ENCODE peak calls at places on chromosomes 6 and 20, in nine cellular contexts. One of them, this sample, is unnamed.

GRCh38 chr6:83199865-83200230 is 6.7 kb downstream of the RWDD2A start:
- DNase-seq in dorsolateral prefrontal cortex: no peak
- DNase-seq in left ventricle myocardium inferior: no peak
- DNase-seq in transverse colon: no peak
- DNase-seq in heart right ventricle: no peak
- DNase-seq in right cardiac atrium: no peak
- DNase-seq in A549: no peak
- DNase-seq in A673: no peak
- DNase-seq in PC-9: peak; percentile 58
- DNase-seq in this sample: peak; percentile 63

GRCh38 chr20:21288587-21289370 is 14.4 kb upstream of the XRN2 start:
- DNase-seq in dorsolateral prefrontal cortex: no peak
- DNase-seq in left ventricle myocardium inferior: no peak
- DNase-seq in transverse colon: no peak
- DNase-seq in heart right ventricle: no peak
- DNase-seq in right cardiac atrium: no peak
- DNase-seq in A549: no peak
- DNase-seq in A673: no peak
- DNase-seq in PC-9: no peak
- DNase-seq in this sample: no peak

GRCh38 chr20:10366898-10367419 is 67.1 kb downstream of the MKKS start:
- DNase-seq in dorsolateral prefrontal cortex: no peak
- DNase-seq in left ventricle myocardium inferior: no peak
- DNase-seq in transverse colon: no peak
- DNase-seq in heart right ventricle: no peak
- DNase-seq in right cardiac atrium: no peak
- DNase-seq in A549: no peak
- DNase-seq in A673: no peak
- DNase-seq in PC-9: no peak
- DNase-seq in this sample: no peak

GRCh38 chr6:29655658-29656057 is 1.2 kb upstream of the MOG start:
- DNase-seq in dorsolateral prefrontal cortex: no peak
- DNase-seq in left ventricle myocardium inferior: no peak
- DNase-seq in transverse colon: no peak
- DNase-seq in heart right ventricle: no peak
- DNase-seq in right cardiac atrium: no peak
- DNase-seq in A549: no peak
- DNase-seq in A673: no peak
- DNase-seq in PC-9: no peak
- DNase-seq in this sample: no peak

GRCh38 chr6:73704260-73704659 is 8.3 kb downstream of the CD109 start:
- DNase-seq in dorsolateral prefrontal cortex: no peak
- DNase-seq in left ventricle myocardium inferior: no peak
- DNase-seq in transverse colon: no peak
- DNase-seq in heart right ventricle: no peak
- DNase-seq in right cardiac atrium: no peak
- DNase-seq in A549: peak; percentile 83
- DNase-seq in A673: peak; percentile 54
- DNase-seq in PC-9: peak; percentile 83
- DNase-seq in this sample: no peak

GRCh38 chr6:487956-488355 is 96.4 kb downstream of the IRF4 start:
- DNase-seq in dorsolateral prefrontal cortex: peak; percentile 91
- DNase-seq in left ventricle myocardium inferior: no peak
- DNase-seq in transverse colon: peak; percentile 21
- DNase-seq in heart right ventricle: no peak
- DNase-seq in right cardiac atrium: no peak
- DNase-seq in A549: no peak
- DNase-seq in A673: no peak
- DNase-seq in PC-9: no peak
- DNase-seq in this sample: no peak

GRCh38 chr6:136608991-136609390 is 58.8 kb upstream of the MAP7 start:
- DNase-seq in dorsolateral prefrontal cortex: no peak
- DNase-seq in left ventricle myocardium inferior: no peak
- DNase-seq in transverse colon: no peak
- DNase-seq in heart right ventricle: no peak
- DNase-seq in right cardiac atrium: no peak
- DNase-seq in A549: no peak
- DNase-seq in A673: no peak
- DNase-seq in PC-9: no peak
- DNase-seq in this sample: peak; percentile 56

GRCh38 chr6:39540454-39540853 is 184.8 kb downstream of the KIF6 start:
- DNase-seq in dorsolateral prefrontal cortex: no peak
- DNase-seq in left ventricle myocardium inferior: no peak
- DNase-seq in transverse colon: no peak
- DNase-seq in heart right ventricle: no peak
- DNase-seq in right cardiac atrium: no peak
- DNase-seq in A549: no peak
- DNase-seq in A673: no peak
- DNase-seq in PC-9: no peak
- DNase-seq in this sample: no peak

GRCh38 chr6:56079761-56080540 is 167.4 kb downstream of the COL21A1 start:
- DNase-seq in dorsolateral prefrontal cortex: no peak
- DNase-seq in left ventricle myocardium inferior: no peak
- DNase-seq in transverse colon: no peak
- DNase-seq in heart right ventricle: no peak
- DNase-seq in right cardiac atrium: no peak
- DNase-seq in A549: no peak
- DNase-seq in A673: no peak
- DNase-seq in PC-9: no peak
- DNase-seq in this sample: peak; percentile 73

GRCh38 chr6:135097172-135097571 is 42.5 kb upstream of the HBS1L start:
- DNase-seq in dorsolateral prefrontal cortex: no peak
- DNase-seq in left ventricle myocardium inferior: no peak
- DNase-seq in transverse colon: no peak
- DNase-seq in heart right ventricle: no peak
- DNase-seq in right cardiac atrium: no peak
- DNase-seq in A549: no peak
- DNase-seq in A673: no peak
- DNase-seq in PC-9: no peak
- DNase-seq in this sample: no peak

GRCh38 chr6:125083684-125083990 is 69.9 kb upstream of the TPD52L1 start:
- DNase-seq in dorsolateral prefrontal cortex: no peak
- DNase-seq in left ventricle myocardium inferior: no peak
- DNase-seq in transverse colon: no peak
- DNase-seq in heart right ventricle: no peak
- DNase-seq in right cardiac atrium: no peak
- DNase-seq in A549: no peak
- DNase-seq in A673: no peak
- DNase-seq in PC-9: no peak
- DNase-seq in this sample: no peak

GRCh38 chr6:125086716-125087115 is 66.9 kb upstream of the TPD52L1 start:
- DNase-seq in dorsolateral prefrontal cortex: no peak
- DNase-seq in left ventricle myocardium inferior: no peak
- DNase-seq in transverse colon: no peak
- DNase-seq in heart right ventricle: no peak
- DNase-seq in right cardiac atrium: no peak
- DNase-seq in A549: no peak
- DNase-seq in A673: no peak
- DNase-seq in PC-9: no peak
- DNase-seq in this sample: no peak

GRCh38 chr6:125094563-125094962 is 59.0 kb upstream of the TPD52L1 start:
- DNase-seq in dorsolateral prefrontal cortex: no peak
- DNase-seq in left ventricle myocardium inferior: no peak
- DNase-seq in transverse colon: no peak
- DNase-seq in heart right ventricle: no peak
- DNase-seq in right cardiac atrium: no peak
- DNase-seq in A549: no peak
- DNase-seq in A673: no peak
- DNase-seq in PC-9: no peak
- DNase-seq in this sample: peak; percentile 46

GRCh38 chr6:125082931-125083683 is 70.5 kb upstream of the TPD52L1 start:
- DNase-seq in dorsolateral prefrontal cortex: no peak
- DNase-seq in left ventricle myocardium inferior: no peak
- DNase-seq in transverse colon: no peak
- DNase-seq in heart right ventricle: no peak
- DNase-seq in right cardiac atrium: no peak
- DNase-seq in A549: no peak
- DNase-seq in A673: no peak
- DNase-seq in PC-9: no peak
- DNase-seq in this sample: no peak

DNA sequence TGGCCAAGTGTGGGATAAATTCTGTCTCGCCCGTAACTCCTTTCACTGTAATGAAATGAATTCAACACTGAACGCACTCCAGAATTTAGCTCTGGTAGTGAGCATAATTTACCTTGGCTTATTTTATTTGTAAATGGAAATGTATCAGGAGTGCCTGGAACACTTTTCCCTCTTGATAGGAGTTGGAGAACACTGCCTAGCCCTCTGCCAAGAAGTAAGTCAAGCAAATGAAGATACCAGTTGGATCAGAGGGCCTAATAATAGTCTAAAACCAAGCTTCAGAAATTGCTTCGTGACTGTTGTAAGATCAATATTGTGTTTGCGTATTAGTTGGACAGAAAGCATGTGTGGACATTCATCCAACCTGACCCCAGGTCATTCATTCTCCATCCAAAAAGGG is 64.6 kb upstream of the TPD52L1 start:
- DNase-seq in dorsolateral prefrontal cortex: no peak
- DNase-seq in left ventricle myocardium inferior: no peak
- DNase-seq in transverse colon: no peak
- DNase-seq in heart right ventricle: no peak
- DNase-seq in right cardiac atrium: no peak
- DNase-seq in A549: no peak
- DNase-seq in A673: no peak
- DNase-seq in PC-9: no peak
- DNase-seq in this sample: no peak
- H3K27ac ChIP-seq in dorsolateral prefrontal cortex: no peak overlapping the region
- H3K27ac ChIP-seq in left ventricle myocardium inferior: no peak overlapping the region
- H3K27ac ChIP-seq in transverse colon: no peak overlapping the region
- H3K27ac ChIP-seq in heart right ventricle: peak overlapping the region; percentile 58
- H3K27ac ChIP-seq in right cardiac atrium: no peak overlapping the region
- H3K27ac ChIP-seq in A549: no peak overlapping the region
- H3K27ac ChIP-seq in A673: no peak overlapping the region
- H3K27ac ChIP-seq in PC-9: no peak overlapping the region
- H3K27ac ChIP-seq in this sample: no peak overlapping the region

GRCh38 chr6:163318071-163318786 is 96.3 kb upstream of the QKI start:
- DNase-seq in dorsolateral prefrontal cortex: no peak
- DNase-seq in left ventricle myocardium inferior: no peak
- DNase-seq in transverse colon: no peak
- DNase-seq in heart right ventricle: no peak
- DNase-seq in right cardiac atrium: no peak
- DNase-seq in A549: no peak
- DNase-seq in A673: no peak
- DNase-seq in PC-9: no peak
- DNase-seq in this sample: no peak
- H3K27ac ChIP-seq in dorsolateral prefrontal cortex: peak overlapping the region; percentile 90
- H3K27ac ChIP-seq in left ventricle myocardium inferior: peak overlapping the region; percentile 71
- H3K27ac ChIP-seq in transverse colon: no peak overlapping the region
- H3K27ac ChIP-seq in heart right ventricle: peak overlapping the region; percentile 41
- H3K27ac ChIP-seq in right cardiac atrium: no peak overlapping the region
- H3K27ac ChIP-seq in A549: no peak overlapping the region
- H3K27ac ChIP-seq in A673: no peak overlapping the region
- H3K27ac ChIP-seq in PC-9: no peak overlapping the region
- H3K27ac ChIP-seq in this sample: no peak overlapping the region

GRCh38 chr20:18567739-18568091 is 483 bp downstream of the SMIM26 start:
- DNase-seq in dorsolateral prefrontal cortex: no peak
- DNase-seq in left ventricle myocardium inferior: no peak
- DNase-seq in transverse colon: no peak
- DNase-seq in heart right ventricle: no peak
- DNase-seq in right cardiac atrium: no peak
- DNase-seq in A549: no peak
- DNase-seq in A673: no peak
- DNase-seq in PC-9: no peak
- DNase-seq in this sample: no peak
- H3K27ac ChIP-seq in dorsolateral prefrontal cortex: peak overlapping the region; percentile 91
- H3K27ac ChIP-seq in left ventricle myocardium inferior: peak overlapping the region; percentile 88
- H3K27ac ChIP-seq in transverse colon: peak overlapping the region; percentile 92
- H3K27ac ChIP-seq in heart right ventricle: peak overlapping the region; percentile 88
- H3K27ac ChIP-seq in right cardiac atrium: peak overlapping the region; percentile 57
- H3K27ac ChIP-seq in A549: peak overlapping the region; percentile 94
- H3K27ac ChIP-seq in A673: peak overlapping the region; percentile 82
- H3K27ac ChIP-seq in PC-9: peak overlapping the region; percentile 74
- H3K27ac ChIP-seq in this sample: peak overlapping the region; percentile 86

GRCh38 chr6:157186785-157187181 is 136.5 kb downstream of the TMEM242 start:
- DNase-seq in dorsolateral prefrontal cortex: no peak
- DNase-seq in left ventricle myocardium inferior: no peak
- DNase-seq in transverse colon: no peak
- DNase-seq in heart right ventricle: no peak
- DNase-seq in right cardiac atrium: no peak
- DNase-seq in A549: no peak
- DNase-seq in A673: no peak
- DNase-seq in PC-9: no peak
- DNase-seq in this sample: no peak

GRCh38 chr6:157185171-157185570 is 138.1 kb downstream of the TMEM242 start:
- DNase-seq in dorsolateral prefrontal cortex: no peak
- DNase-seq in left ventricle myocardium inferior: no peak
- DNase-seq in transverse colon: no peak
- DNase-seq in heart right ventricle: no peak
- DNase-seq in right cardiac atrium: peak; percentile 71
- DNase-seq in A549: no peak
- DNase-seq in A673: no peak
- DNase-seq in PC-9: no peak
- DNase-seq in this sample: no peak

GRCh38 chr6:157182503-157183254 is 140.6 kb downstream of the TMEM242 start:
- DNase-seq in dorsolateral prefrontal cortex: no peak
- DNase-seq in left ventricle myocardium inferior: no peak
- DNase-seq in transverse colon: no peak
- DNase-seq in heart right ventricle: no peak
- DNase-seq in right cardiac atrium: no peak
- DNase-seq in A549: no peak
- DNase-seq in A673: no peak
- DNase-seq in PC-9: peak; percentile 45
- DNase-seq in this sample: no peak

GRCh38 chr6:157181649-157182048 is 141.7 kb downstream of the TMEM242 start:
- DNase-seq in dorsolateral prefrontal cortex: no peak
- DNase-seq in left ventricle myocardium inferior: no peak
- DNase-seq in transverse colon: peak; percentile 52
- DNase-seq in heart right ventricle: no peak
- DNase-seq in right cardiac atrium: no peak
- DNase-seq in A549: peak; percentile 16
- DNase-seq in A673: no peak
- DNase-seq in PC-9: peak; percentile 82
- DNase-seq in this sample: no peak

DNA sequence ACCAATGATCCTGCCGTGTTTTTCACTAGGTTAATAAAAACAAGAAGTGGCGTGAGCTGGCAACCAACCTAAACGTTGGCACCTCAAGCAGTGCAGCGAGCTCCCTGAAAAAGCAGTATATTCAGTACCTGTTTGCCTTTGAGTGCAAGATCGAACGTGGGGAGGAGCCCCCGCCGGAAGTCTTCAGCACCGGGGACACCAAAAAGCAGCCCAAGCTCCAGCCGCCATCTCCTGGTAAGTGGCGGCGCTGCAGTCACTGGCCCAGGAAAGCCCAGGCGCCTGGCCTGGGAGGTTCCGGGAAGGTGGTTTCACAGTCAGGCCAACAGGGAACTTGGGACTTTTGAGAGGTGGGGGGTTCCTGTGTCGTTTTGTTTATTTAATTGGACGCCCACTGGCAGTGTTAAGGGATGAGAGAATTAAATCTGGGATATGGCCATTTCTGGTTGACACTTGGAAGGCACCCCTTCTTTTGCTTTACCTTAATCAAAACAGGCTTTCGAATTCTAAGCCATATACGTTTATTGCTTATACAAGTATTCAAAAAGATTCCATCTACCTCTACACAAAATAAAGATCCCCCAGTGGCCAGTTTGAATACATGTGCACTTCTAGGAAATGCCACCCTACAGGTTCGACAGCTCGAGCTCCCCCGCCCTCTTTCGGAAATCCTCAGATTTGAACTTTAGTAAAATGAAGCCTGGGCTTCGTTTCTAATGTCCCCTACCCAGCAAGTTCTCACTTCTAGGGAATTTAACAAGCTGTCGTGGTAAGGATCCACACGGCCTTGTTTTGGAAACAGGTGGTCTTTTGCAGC is 138.9 kb downstream of the TMEM242 start:
- DNase-seq in dorsolateral prefrontal cortex: peak; percentile 81
- DNase-seq in left ventricle myocardium inferior: peak; percentile 64
- DNase-seq in transverse colon: peak; percentile 81
- DNase-seq in heart right ventricle: peak; percentile 72
- DNase-seq in right cardiac atrium: peak; percentile 91
- DNase-seq in A549: peak; percentile 45
- DNase-seq in A673: peak; percentile 73
- DNase-seq in PC-9: no peak
- DNase-seq in this sample: peak; percentile 77
- H3K27ac ChIP-seq in dorsolateral prefrontal cortex: no peak overlapping the region
- H3K27ac ChIP-seq in left ventricle myocardium inferior: peak overlapping the region; percentile 14
- H3K27ac ChIP-seq in transverse colon: peak overlapping the region; percentile 30
- H3K27ac ChIP-seq in heart right ventricle: no peak overlapping the region
- H3K27ac ChIP-seq in right cardiac atrium: no peak overlapping the region
- H3K27ac ChIP-seq in A549: peak overlapping the region; percentile 48
- H3K27ac ChIP-seq in A673: no peak overlapping the region
- H3K27ac ChIP-seq in PC-9: no peak overlapping the region
- H3K27ac ChIP-seq in this sample: no peak overlapping the region

This sample was measured in cardiac muscle cell.